ENCODE peak calls at places on chromosomes 16 and 17, in six cellular contexts. U is stomach, L is progenitor cell of endocrine pancreas, K is left lung, I is coronary artery, J is AG10803. B is an unnamed sample.

GRCh38 chr16:51327001-51327400 is 175.9 kb upstream of the SALL1 start:
- DNase-seq in U (no peak), L (no peak), K (no peak), I (no peak), J (peak; percentile 55), B (no peak)

GRCh38 chr16:12095275-12096161 is 119.0 kb downstream of the SNX29 start:
- DNase-seq in U (peak; percentile 70), L (peak; percentile 34), K (peak; percentile 52), I (no peak), J (peak; percentile 76), B (no peak)

GRCh38 chr17:27497696-27498095 is 41.4 kb downstream of the KSR1 start:
- DNase-seq in U (no peak), L (no peak), K (no peak), I (no peak), J (peak; percentile 22), B (no peak)

GRCh38 chr17:42850964-42851363 is at the start of gene AOC3:
- DNase-seq in U (no peak), L (no peak), K (no peak), I (peak; percentile 87), J (no peak), B (no peak)

GRCh38 chr17:80599546-80600305 is 55.1 kb downstream of the RPTOR start:
- DNase-seq in U (no peak), L (no peak), K (no peak), I (no peak), J (peak; percentile 40), B (no peak)

GRCh38 chr17:74514632-74515035 is 16.6 kb downstream of the CD300LB start:
- DNase-seq in U (peak; percentile 25), L (no peak), K (no peak), I (peak; percentile 41), J (no peak), B (no peak)

GRCh38 chr17:74860229-74860998 is 729 bp upstream of the GRIN2C start:
- DNase-seq in U (no peak), L (no peak), K (no peak), I (no peak), J (no peak), B (no peak)

GRCh38 chr16:30930160-30930571 is 6.8 kb downstream of the FBXL19 start:
- DNase-seq in U (no peak), L (no peak), K (no peak), I (no peak), J (no peak), B (no peak)

GRCh38 chr17:62761884-62762283 is 46.2 kb downstream of the MARCHF10 start:
- DNase-seq in U (no peak), L (no peak), K (no peak), I (no peak), J (no peak), B (no peak)

GRCh38 chr17:21072623-21073278 is 29.9 kb upstream of the USP22 start:
- DNase-seq in U (no peak), L (no peak), K (no peak), I (no peak), J (no peak), B (no peak)

GRCh38 chr17:3794890-3795757 is 5.9 kb downstream of the ITGAE start:
- DNase-seq in U (no peak), L (no peak), K (no peak), I (no peak), J (peak; percentile 20), B (no peak)

GRCh38 chr17:42683407-42684031 is 1.2 kb downstream of the CNTNAP1 start:
- DNase-seq in U (peak; percentile 63), L (no peak), K (no peak), I (no peak), J (no peak), B (no peak)

GRCh38 chr17:61467416-61468262 is 15.4 kb downstream of the TBX4 start:
- DNase-seq in U (peak; percentile 38), L (no peak), K (peak; percentile 43), I (no peak), J (peak; percentile 40), B (no peak)

GRCh38 chr17:28503420-28503819 is 2.7 kb upstream of the FOXN1 start:
- DNase-seq in U (no peak), L (no peak), K (no peak), I (no peak), J (no peak), B (no peak)

GRCh38 chr16:84663433-84664101 is 15.3 kb downstream of the KLHL36 start:
- DNase-seq in U (no peak), L (no peak), K (no peak), I (no peak), J (no peak), B (no peak)

GRCh38 chr17:31533546-31534155 is 142.2 kb downstream of the RAB11FIP4 start:
- DNase-seq in U (peak; percentile 40), L (no peak), K (no peak), I (no peak), J (peak; percentile 68), B (peak; percentile 69)

GRCh38 chr17:75835315-75835987 is 8.8 kb downstream of the UNC13D start:
- DNase-seq in U (no peak), L (no peak), K (no peak), I (no peak), J (no peak), B (no peak)

GRCh38 chr17:41575336-41575735 is 3.5 kb upstream of the KRT9 start:
- DNase-seq in U (no peak), L (no peak), K (no peak), I (no peak), J (no peak), B (no peak)

GRCh38 chr16:73817500-73817899 is 479.1 kb upstream of the PSMD7 start:
- DNase-seq in U (no peak), L (no peak), K (no peak), I (no peak), J (no peak), B (no peak)

GRCh38 chr16:27806388-27806787 is 256.4 kb downstream of the KATNIP start:
- DNase-seq in U (no peak), L (no peak), K (no peak), I (no peak), J (no peak), B (no peak)
- TF ChIP-seq CTCF in U (no peak), L (no peak), K (no peak), I (no peak), J (no peak), B (no peak)

GRCh38 chr16:80707686-80708085 is 96.7 kb downstream of the CDYL2 start:
- DNase-seq in U (no peak), L (no peak), K (no peak), I (no peak), J (no peak), B (no peak)
- TF ChIP-seq CTCF in U (no peak), L (no peak), K (no peak), I (no peak), J (no peak), B (no peak)

GRCh38 chr17:58174871-58175270 is 8.1 kb downstream of the OR4D2 start:
- DNase-seq in U (no peak), L (no peak), K (no peak), I (no peak), J (no peak), B (no peak)

GRCh38 chr17:58176200-58176599 is 9.4 kb downstream of the OR4D2 start:
- DNase-seq in U (no peak), L (no peak), K (no peak), I (no peak), J (peak; percentile 6), B (no peak)

GRCh38 chr17:58166682-58167081 is at the start of gene OR4D2:
- DNase-seq in U (no peak), L (no peak), K (no peak), I (no peak), J (no peak), B (no peak)

GRCh38 chr17:58172369-58173071 is 5.7 kb downstream of the OR4D2 start:
- DNase-seq in U (no peak), L (no peak), K (no peak), I (no peak), J (no peak), B (no peak)
- TF ChIP-seq CTCF in U (peak; percentile 19), L (peak; percentile 45), K (peak; percentile 16), I (no peak), J (peak; percentile 31), B (peak; percentile 64)

DNA sequence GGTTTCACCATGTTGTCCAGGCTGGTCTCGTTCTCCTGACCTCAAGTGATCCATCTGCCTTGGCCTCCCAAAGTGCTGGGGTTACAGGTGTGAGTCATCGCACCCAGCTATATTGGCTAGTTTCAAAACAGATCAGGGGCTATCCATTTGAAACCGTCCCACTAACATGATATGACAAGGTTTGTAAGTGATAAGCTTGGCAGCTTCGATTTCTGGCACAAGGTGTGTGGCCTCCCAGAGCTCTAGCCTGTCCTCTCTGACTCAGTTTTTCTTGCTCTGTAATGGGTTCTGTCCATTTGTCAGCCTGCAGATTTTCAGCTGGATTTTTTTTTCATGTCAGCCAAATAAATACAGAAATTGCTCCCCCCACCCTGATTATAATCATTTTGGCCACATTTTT is 31.8 kb upstream of the TENT4B start:
- DNase-seq in U (no peak), L (no peak), K (no peak), I (no peak), J (no peak), B (no peak)
- TF ChIP-seq CTCF in U (no peak), L (no peak), K (no peak), I (no peak), J (no peak), B (no peak)

DNA sequence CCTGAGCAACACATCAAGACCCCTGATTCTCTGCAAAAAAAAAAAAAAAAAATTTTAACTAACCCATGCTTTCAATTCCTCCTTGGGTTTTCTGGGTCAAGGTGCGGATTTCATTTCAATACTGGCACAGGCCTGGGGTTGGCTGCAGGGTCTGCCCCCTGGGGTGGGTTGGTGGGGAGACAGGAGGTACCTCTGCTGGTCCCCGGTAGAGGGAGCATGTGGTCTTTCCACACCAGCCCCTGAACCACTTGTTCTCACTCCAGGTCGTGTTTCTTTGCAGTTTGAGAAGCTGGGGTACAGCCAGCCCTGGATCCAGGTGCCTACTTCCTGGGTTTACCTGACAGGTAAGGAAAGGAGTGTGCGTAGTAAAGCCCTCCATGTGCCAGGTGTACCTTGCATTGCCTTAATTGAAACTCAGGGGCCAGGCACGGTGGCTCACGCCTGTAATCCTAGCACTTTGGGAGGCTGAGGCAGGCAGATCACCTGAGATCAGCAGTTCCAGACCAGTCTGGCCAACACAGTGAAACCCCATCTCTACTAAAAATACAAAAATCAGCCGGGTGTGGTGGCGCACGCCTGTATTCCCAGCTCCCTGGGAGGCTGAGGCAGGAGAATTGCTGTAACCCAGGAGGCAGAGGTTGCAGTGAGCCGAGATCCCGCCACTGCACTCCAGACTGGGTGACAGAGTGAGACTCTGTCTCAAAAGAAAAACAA is 21.8 kb downstream of the SDR42E2 start:
- DNase-seq in U (no peak), L (no peak), K (no peak), I (no peak), J (no peak), B (no peak)
- TF ChIP-seq CTCF in U (no peak), L (peak; percentile 22), K (no peak), I (no peak), J (peak; percentile 19), B (no peak)

B was measured in D721Med.